ENCODE peak calls at places on chromosomes 11 and 22, in ten cellular contexts. Z, D, J, H, L, A, S, O, C and E are unnamed samples.
A peak's percentile ranks its signal among the peaks of the same experiment; 100 is the strongest.

GRCh38 chr11:45674481-45675190 is 9.2 kb upstream of the CHST1 start:
- DNase-seq in C (no peak), A (no peak), Z (no peak), J (no peak), L (no peak), O (no peak), H (no peak), D (no peak), S (no peak), E (no peak)

GRCh38 chr11:36141595-36141994 is 147.6 kb downstream of the COMMD9 start:
- DNase-seq in Z (no peak), A (no peak), H (no peak), O (no peak), S (no peak), J (no peak), L (no peak), C (no peak), D (no peak), E (no peak)

GRCh38 chr11:37560346-37560745 is 962.3 kb upstream of the RAG2 start:
- DNase-seq in A (peak; percentile 52), C (no peak), H (peak; percentile 21), S (no peak), D (no peak), O (no peak), L (no peak), Z (no peak), J (no peak), E (no peak)

GRCh38 chr11:63444181-63444580 is 46.8 kb downstream of the PLAAT5 start:
- DNase-seq in C (no peak), O (no peak), A (peak; percentile 18), Z (no peak), S (no peak), J (no peak), L (no peak), H (no peak), D (no peak), E (no peak)

GRCh38 chr11:112216591-112217105 is 9.6 kb upstream of the PTS start:
- DNase-seq in C (no peak), J (no peak), O (no peak), L (no peak), A (peak; percentile 39), Z (no peak), H (no peak), S (no peak), D (no peak), E (no peak)

GRCh38 chr11:116420770-116421528 is 351.8 kb downstream of the BUD13 start:
- DNase-seq in H (peak; percentile 63), C (no peak), D (no peak), S (no peak), A (peak; percentile 41), Z (no peak), J (peak; percentile 10), O (peak; percentile 59), L (no peak), E (no peak)

GRCh38 chr22:35661377-35661937 is 13.2 kb downstream of the APOL6 start:
- DNase-seq in H (no peak), S (no peak), Z (no peak), C (no peak), D (no peak), J (no peak), L (no peak), A (no peak), O (no peak), E (no peak)

GRCh38 chr11:67675058-67675747 is 780 bp upstream of the ALDH3B2 start:
- DNase-seq in S (no peak), L (no peak), D (peak; percentile 52), Z (no peak), J (no peak), C (no peak), A (no peak), O (no peak), H (no peak), E (no peak)

GRCh38 chr11:9138612-9139579 is 47.5 kb upstream of the SCUBE2 start:
- DNase-seq in L (no peak), J (peak; percentile 75), H (no peak), D (no peak), A (peak; percentile 97), S (no peak), C (peak; percentile 98), O (no peak), Z (no peak), E (no peak)

GRCh38 chr22:23840026-23840425 is 1.2 kb upstream of the DERL3 start:
- DNase-seq in H (no peak), Z (no peak), A (no peak), D (no peak), O (no peak), J (no peak), S (no peak), L (no peak), C (no peak), E (no peak)
- H3K4me1 ChIP-seq in H (peaks cover 3% of the 10 kb centered on the region), Z (peaks cover 7% of the 10 kb centered on the region), A (peaks cover 3% of the 10 kb centered on the region), D (peaks cover 22% of the 10 kb centered on the region), O (peaks cover 20% of the 10 kb centered on the region), J (no peaks in the 10 kb centered on the region), S (no peaks in the 10 kb centered on the region), L (peaks cover 65% of the 10 kb centered on the region), C (peaks cover 7% of the 10 kb centered on the region), E (peaks cover 7% of the 10 kb centered on the region)

DNA sequence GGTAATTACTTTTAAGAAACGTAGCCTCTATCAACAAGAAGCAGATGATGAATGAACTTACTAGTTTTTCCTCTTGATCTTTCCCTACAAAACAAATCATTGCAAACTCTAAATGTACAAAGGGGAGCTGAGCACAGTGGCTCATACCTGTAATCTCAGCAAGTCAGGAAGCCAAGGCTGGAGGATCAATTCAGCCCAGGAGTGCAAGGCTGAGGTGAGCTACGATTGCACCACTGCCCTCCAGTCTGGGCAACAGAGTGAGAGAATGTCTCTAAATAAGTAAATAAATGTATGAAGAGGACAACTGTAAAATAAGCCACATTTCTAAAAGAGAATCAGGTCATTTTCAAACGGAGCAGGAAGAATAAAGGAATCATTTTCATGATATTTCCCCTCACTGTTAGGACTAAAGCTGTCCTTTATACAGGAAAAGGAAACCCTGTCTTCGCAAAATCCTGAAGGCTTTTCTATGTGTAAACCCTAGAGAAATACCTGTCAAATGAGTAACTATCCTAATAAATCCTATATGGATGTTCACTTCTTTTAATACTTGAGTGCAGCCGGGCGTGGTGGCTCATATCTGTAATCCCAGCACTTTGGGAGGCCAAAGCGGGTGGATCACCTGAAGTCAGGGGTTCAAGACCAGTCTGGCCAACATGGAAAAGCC is 41.2 kb downstream of the RRAS2 start:
- DNase-seq in L (no peak), Z (no peak), D (no peak), J (no peak), A (peak; percentile 74), H (no peak), O (no peak), C (no peak), S (no peak), E (no peak)
- H3K4me3 ChIP-seq in L (no peak overlapping the region), Z (no peak overlapping the region), D (no peak overlapping the region), J (no peak overlapping the region), A (peak overlapping the region; percentile 42), H (no peak overlapping the region), O (no peak overlapping the region), C (no peak overlapping the region), S (no peak overlapping the region), E (no peak overlapping the region)

GRCh38 chr11:75161506-75161905 is 10.6 kb downstream of the SLCO2B1 start:
- DNase-seq in L (no peak), J (no peak), A (no peak), C (peak; percentile 72), H (peak; percentile 38), D (no peak), Z (no peak), O (no peak), S (no peak), E (no peak)
- H3K4me1 ChIP-seq in L (peaks cover 68% of the 10 kb centered on the region), J (no peaks in the 10 kb centered on the region), A (no peaks in the 10 kb centered on the region), C (peaks cover 11% of the 10 kb centered on the region), H (no peaks in the 10 kb centered on the region), D (peaks cover 32% of the 10 kb centered on the region), Z (no peaks in the 10 kb centered on the region), O (peaks cover 45% of the 10 kb centered on the region), S (no peaks in the 10 kb centered on the region), E (no peaks in the 10 kb centered on the region)

GRCh38 chr11:104876324-104876723 is 21.9 kb downstream of the CASP12 start:
- DNase-seq in S (no peak), H (no peak), O (no peak), L (no peak), J (no peak), Z (no peak), C (peak; percentile 57), D (no peak), A (no peak), E (no peak)
- H3K4me3 ChIP-seq in S (no peak overlapping the region), H (no peak overlapping the region), O (no peak overlapping the region), L (no peak overlapping the region), J (no peak overlapping the region), Z (peak overlapping the region; percentile 32), C (no peak overlapping the region), D (no peak overlapping the region), A (no peak overlapping the region), E (no peak overlapping the region)

DNA sequence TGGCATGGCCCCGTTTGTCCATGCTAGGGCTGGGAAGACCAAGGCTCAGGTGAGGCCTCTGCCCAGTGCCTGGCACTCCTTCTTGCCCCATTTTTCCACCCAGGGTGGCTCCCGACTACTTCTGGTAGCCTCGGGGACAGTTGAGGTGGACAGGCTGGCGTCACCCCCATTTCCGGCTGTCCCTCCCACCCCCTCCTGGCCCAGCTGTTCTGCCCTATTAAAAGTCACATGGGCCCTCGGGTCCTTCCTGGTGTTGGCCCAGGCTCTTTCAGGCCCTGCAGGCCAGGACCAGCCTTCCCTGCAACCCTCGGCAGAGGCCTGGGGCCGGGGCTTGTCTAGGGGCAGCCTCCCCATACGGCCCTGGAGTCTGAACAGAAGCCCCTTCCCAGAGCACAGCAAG is 9.5 kb downstream of the CD81 start:
- DNase-seq in H (no peak), D (no peak), Z (no peak), C (no peak), J (no peak), A (no peak), L (no peak), O (no peak), S (no peak), E (no peak)
- H3K4me1 ChIP-seq in H (peaks cover 3% of the 10 kb centered on the region), D (peaks cover 89% of the 10 kb centered on the region), Z (peaks cover 65% of the 10 kb centered on the region), C (peaks cover 31% of the 10 kb centered on the region), J (peaks cover 14% of the 10 kb centered on the region), A (no peaks in the 10 kb centered on the region), L (peaks cover 100% of the 10 kb centered on the region), O (peaks cover 88% of the 10 kb centered on the region), S (peaks cover 9% of the 10 kb centered on the region), E (no peaks in the 10 kb centered on the region)

GRCh38 chr11:61028135-61028729 is 56.8 kb downstream of the CD6 start:
- DNase-seq in D (no peak), L (no peak), C (no peak), A (peak; percentile 47), Z (peak; percentile 62), O (no peak), J (no peak), S (no peak), H (no peak), E (no peak)

GRCh38 chr11:61024938-61025818 is 53.7 kb downstream of the CD6 start:
- DNase-seq in S (no peak), D (no peak), J (no peak), H (no peak), C (no peak), A (no peak), O (no peak), Z (no peak), L (no peak), E (no peak)

GRCh38 chr11:61025819-61026120 is 54.3 kb downstream of the CD6 start:
- DNase-seq in S (no peak), H (no peak), J (no peak), D (no peak), L (no peak), C (no peak), O (no peak), A (no peak), Z (no peak), E (no peak)

GRCh38 chr11:61026121-61027031 is 54.9 kb downstream of the CD6 start:
- DNase-seq in O (no peak), D (no peak), H (no peak), Z (peak; percentile 43), S (no peak), L (no peak), J (no peak), A (no peak), C (no peak), E (no peak)

GRCh38 chr11:61027141-61027840 is 55.8 kb downstream of the CD6 start:
- DNase-seq in J (no peak), A (no peak), Z (no peak), O (no peak), H (no peak), D (no peak), S (no peak), L (no peak), C (no peak), E (no peak)
- H3K4me3 ChIP-seq in J (no peak overlapping the region), A (no peak overlapping the region), Z (peak overlapping the region; percentile 38), O (no peak overlapping the region), H (no peak overlapping the region), D (no peak overlapping the region), S (no peak overlapping the region), L (no peak overlapping the region), C (no peak overlapping the region), E (no peak overlapping the region)